ENCODE peak calls at places on chromosome 16, in nine cellular contexts. C is GM23248, S is neural progenitor cell, N is hepatocyte, O is SK-N-SH, H is OCI-LY7, R is HCT116, U is PC-3, V is MM.1S. Y is an unnamed sample.

GRCh38 chr16:30473231-30474061 is 904 bp downstream of the ITGAL start:
- DNase-seq in H (no peak), U (no peak), V (no peak), O (no peak), C (no peak), N (no peak), S (no peak), R (no peak), Y (no peak)

GRCh38 chr16:68985855-68986254 is 119.6 kb upstream of the HAS3 start:
- DNase-seq in U (peak), H (no peak), V (no peak), S (no peak), R (peak), C (peak), N (no peak), O (no peak), Y (no peak)

GRCh38 chr16:391885-392335 is 5.1 kb upstream of the NME4 start:
- DNase-seq in S (peak), C (peak), V (peak), O (peak), H (peak), R (no peak), U (peak), N (peak), Y (peak)

GRCh38 chr16:11182381-11182780 is 73.6 kb downstream of the SOCS1 start:
- DNase-seq in H (no peak), O (no peak), S (no peak), V (no peak), N (no peak), R (no peak), U (no peak), C (no peak), Y (no peak)

GRCh38 chr16:47990676-47991075 is 165.1 kb downstream of the ABCC12 start:
- DNase-seq in O (no peak), C (no peak), U (no peak), H (no peak), S (no peak), R (no peak), V (no peak), N (no peak), Y (no peak)

GRCh38 chr16:27960619-27961295 is 102.8 kb downstream of the GSG1L start:
- DNase-seq in V (no peak), U (no peak), R (no peak), C (no peak), S (no peak), N (no peak), H (no peak), O (no peak), Y (no peak)

GRCh38 chr16:14505846-14506245 is 124.2 kb downstream of the PARN start:
- DNase-seq in V (no peak), U (peak), O (peak), N (no peak), C (peak), R (no peak), H (no peak), S (no peak), Y (no peak)

GRCh38 chr16:21663889-21664647 is at the start of gene OTOA:
- DNase-seq in H (no peak), V (no peak), S (peak), C (peak), N (peak), O (peak), U (no peak), R (no peak), Y (peak)

GRCh38 chr16:2897110-2897509 is 14.1 kb downstream of the FLYWCH2 start:
- DNase-seq in R (no peak), N (no peak), S (no peak), O (no peak), H (peak), U (no peak), C (peak), V (no peak), Y (no peak)

GRCh38 chr16:68367034-68367433 is 56.2 kb downstream of the PRMT7 start:
- DNase-seq in V (no peak), N (peak), S (peak), C (peak), R (peak), H (peak), O (peak), U (peak), Y (peak)

GRCh38 chr16:29854520-29855100 is 8.4 kb downstream of the CDIPT start:
- DNase-seq in O (no peak), C (peak), S (no peak), V (no peak), R (no peak), U (no peak), H (no peak), N (no peak), Y (no peak)

GRCh38 chr16:88977028-88977844 is at the start of gene CBFA2T3:
- DNase-seq in R (no peak), H (peak), U (no peak), N (no peak), V (peak), C (no peak), S (no peak), O (no peak), Y (no peak)

GRCh38 chr16:29891525-29892457 is 7.6 kb downstream of the SEZ6L2 start:
- DNase-seq in S (no peak), V (no peak), N (peak), C (no peak), U (no peak), O (no peak), R (no peak), H (no peak), Y (no peak)

GRCh38 chr16:23803591-23804123 is 32.1 kb upstream of the PRKCB start:
- DNase-seq in C (peak), U (peak), V (peak), R (peak), S (peak), H (peak), O (peak), N (peak), Y (peak)

GRCh38 chr16:87331241-87331801 is 14.1 kb upstream of the C16orf95 start:
- DNase-seq in H (no peak), O (no peak), N (no peak), C (no peak), S (no peak), U (no peak), V (no peak), R (no peak), Y (no peak)

GRCh38 chr16:87392823-87393679 is 915 bp downstream of the MAP1LC3B start:
- DNase-seq in S (peak), O (peak), V (peak), C (peak), U (peak), N (peak), R (no peak), H (peak), Y (peak)

GRCh38 chr16:56946767-56947603 is 14.8 kb upstream of the CETP start:
- DNase-seq in V (peak), R (no peak), S (no peak), C (no peak), N (no peak), H (no peak), U (no peak), O (no peak), Y (no peak)

GRCh38 chr16:28497861-28498599 is 3.6 kb downstream of the APOBR start:
- DNase-seq in C (no peak), H (no peak), R (no peak), O (no peak), S (no peak), N (no peak), U (no peak), V (no peak), Y (no peak)

GRCh38 chr16:20291807-20292206 is 35.5 kb downstream of the GP2 start:
- DNase-seq in H (no peak), V (no peak), C (no peak), S (peak), R (no peak), O (no peak), U (no peak), N (no peak), Y (peak)

GRCh38 chr16:24635900-24636610 is 93.4 kb upstream of the TNRC6A start:
- DNase-seq in S (no peak), R (no peak), V (no peak), O (peak), C (peak), N (peak), U (peak), H (no peak), Y (no peak)

GRCh38 chr16:56012479-56012811 is 137.3 kb upstream of the CES5A start:
- DNase-seq in S (no peak), R (no peak), V (no peak), O (no peak), U (no peak), C (no peak), N (no peak), H (no peak), Y (no peak)

GRCh38 chr16:1958715-1959268 is 546 bp upstream of the NDUFB10 start:
- DNase-seq in S (no peak), N (no peak), R (no peak), O (no peak), H (no peak), U (no peak), V (peak), C (no peak), Y (no peak)

GRCh38 chr16:3266873-3267537 is 10.6 kb upstream of the MEFV start:
- DNase-seq in S (peak), V (no peak), R (peak), H (peak), C (peak), N (peak), O (peak), U (peak), Y (peak)

GRCh38 chr16:68848786-68849185 is 5.5 kb downstream of the TANGO6 start:
- DNase-seq in U (no peak), N (no peak), V (no peak), H (no peak), C (no peak), S (no peak), R (no peak), O (no peak), Y (no peak)

GRCh38 chr16:29022196-29022595 is 37.3 kb downstream of the LAT start:
- DNase-seq in R (no peak), H (no peak), V (no peak), N (no peak), S (no peak), U (no peak), O (no peak), C (no peak), Y (no peak)

GRCh38 chr16:67170168-67170947 is at the start of gene NOL3:
- DNase-seq in C (peak), O (peak), H (no peak), S (peak), V (peak), N (peak), U (peak), R (no peak), Y (peak)

GRCh38 chr16:79097781-79098180 is 502.8 kb downstream of the MAF start:
- DNase-seq in S (no peak), H (no peak), U (no peak), C (no peak), O (no peak), V (no peak), N (peak), R (no peak), Y (no peak)

GRCh38 chr16:69240336-69240735 is 53.4 kb downstream of the SNTB2 start:
- DNase-seq in O (no peak), U (no peak), V (no peak), C (peak), H (no peak), S (no peak), N (no peak), R (no peak), Y (no peak)

GRCh38 chr16:82136956-82137818 is 32.8 kb downstream of the MPHOSPH6 start:
- DNase-seq in C (no peak), S (no peak), N (no peak), U (no peak), V (no peak), O (no peak), H (no peak), R (no peak), Y (no peak)

GRCh38 chr16:56470666-56471065 is 19.3 kb downstream of the OGFOD1 start:
- DNase-seq in R (no peak), N (no peak), S (no peak), U (no peak), V (no peak), O (no peak), C (no peak), H (no peak), Y (no peak)

GRCh38 chr16:24041834-24042631 is 206.2 kb downstream of the PRKCB start:
- DNase-seq in S (peak), V (peak), R (peak), N (peak), U (peak), H (peak), O (peak), C (peak), Y (peak)

GRCh38 chr16:84068041-84068440 is 25.4 kb upstream of the SLC38A8 start:
- DNase-seq in H (no peak), C (no peak), R (no peak), N (no peak), O (no peak), U (no peak), S (no peak), V (no peak), Y (no peak)

GRCh38 chr16:85570735-85571562 is 42.2 kb upstream of the GSE1 start:
- DNase-seq in C (no peak), O (no peak), H (peak), V (peak), R (no peak), U (peak), S (no peak), N (no peak), Y (no peak)
- TF ChIP-seq EZH2phosphoT487 in C (no peak), O (no peak), H (no peak), V (no peak), R (no peak), U (no peak), S (no peak), N (no peak), Y (no peak)

GRCh38 chr16:50717109-50717893 is 23.9 kb downstream of the NOD2 start:
- DNase-seq in N (no peak), S (no peak), R (no peak), H (no peak), V (no peak), C (no peak), O (no peak), U (no peak), Y (no peak)
- TF ChIP-seq EZH2phosphoT487 in N (no peak), S (no peak), R (no peak), H (no peak), V (no peak), C (no peak), O (no peak), U (no peak), Y (no peak)

DNA sequence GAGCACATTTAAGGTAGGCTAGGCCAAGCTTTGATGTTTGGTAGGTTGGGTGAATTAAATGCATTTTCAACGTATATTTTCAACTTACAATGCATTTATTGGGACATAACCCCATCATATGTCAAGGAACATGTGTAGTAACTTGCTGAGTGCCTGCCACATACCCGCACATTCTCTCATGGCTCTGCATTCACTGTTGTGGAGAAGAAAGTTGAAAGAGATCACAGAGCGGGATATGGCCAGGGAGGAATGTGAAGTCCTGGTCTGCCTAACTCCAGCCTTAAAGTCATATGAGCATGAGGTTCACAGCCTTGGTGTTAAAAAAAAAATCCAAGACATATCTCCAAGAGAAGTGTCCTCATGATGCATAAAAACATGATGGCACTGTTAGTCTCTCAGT is 79.1 kb downstream of the CFDP1 start:
- DNase-seq in O (no peak), U (no peak), C (no peak), S (no peak), H (no peak), N (no peak), V (no peak), R (no peak), Y (no peak)
- TF ChIP-seq EZH2phosphoT487 in O (no peak), U (no peak), C (no peak), S (no peak), H (no peak), N (no peak), V (no peak), R (no peak), Y (no peak)

GRCh38 chr16:58331024-58331707 is 36.3 kb upstream of the PRSS54 start:
- DNase-seq in N (peak), H (peak), U (no peak), V (no peak), C (no peak), R (no peak), O (no peak), S (peak), Y (peak)
- TF ChIP-seq EZH2phosphoT487 in N (no peak), H (no peak), U (no peak), V (no peak), C (no peak), R (no peak), O (no peak), S (no peak), Y (no peak)

Y was measured in GM23338.